ENCODE peak calls at places on chromosomes 16 and 17, in ten cellular contexts. T is HCT116, B is tibial nerve, A is lower leg skin, R is foreskin fibroblast, L is GM12864, S is neural progenitor cell, Y is mucosa of descending colon, M is endothelial cell, C is right atrium auricular region. N is an unnamed sample.
A peak's percentile ranks its signal among the peaks of the same experiment; 100 is the strongest.

GRCh38 chr17:76493505-76494167 is 7.6 kb downstream of the RHBDF2 start:
- DNase-seq in T (no peak), B (no peak), A (no peak), R (peak; percentile 21), L (no peak), S (no peak), Y (peak; percentile 78), M (no peak), C (no peak), N (no peak)

GRCh38 chr17:44677136-44677535 is 12.4 kb downstream of the CCDC43 start:
- DNase-seq in T (no peak), B (no peak), A (no peak), R (peak; percentile 35), L (no peak), S (no peak), Y (no peak), M (no peak), C (no peak), N (no peak)

GRCh38 chr17:50476545-50477315 is 1.9 kb upstream of the RSAD1 start:
- DNase-seq in T (no peak), B (no peak), A (no peak), R (no peak), L (no peak), S (peak; percentile 16), Y (peak; percentile 50), M (no peak), C (no peak), N (no peak)

GRCh38 chr16:68737046-68737729 is at the start of gene CDH1:
- DNase-seq in T (peak; percentile 73), B (no peak), A (peak; percentile 71), R (no peak), L (no peak), S (peak; percentile 70), Y (peak; percentile 96), M (peak; percentile 31), C (no peak), N (peak; percentile 35)

GRCh38 chr17:32485261-32485955 is 1.4 kb upstream of the CDK5R1 start:
- DNase-seq in T (no peak), B (no peak), A (no peak), R (no peak), L (no peak), S (no peak), Y (peak; percentile 31), M (no peak), C (no peak), N (no peak)

GRCh38 chr17:41340934-41341861 is 9.4 kb downstream of the KRT33A start:
- DNase-seq in T (no peak), B (no peak), A (no peak), R (no peak), L (peak; percentile 10), S (no peak), Y (peak; percentile 37), M (no peak), C (no peak), N (no peak)

GRCh38 chr16:3861808-3862451 is 18.6 kb downstream of the CREBBP start:
- DNase-seq in T (no peak), B (no peak), A (no peak), R (peak; percentile 71), L (no peak), S (peak; percentile 51), Y (no peak), M (no peak), C (no peak), N (no peak)

GRCh38 chr17:48642059-48642842 is 16.1 kb upstream of the HOXB9 start:
- DNase-seq in T (no peak), B (no peak), A (no peak), R (no peak), L (no peak), S (peak; percentile 48), Y (peak; percentile 87), M (no peak), C (no peak), N (no peak)

GRCh38 chr16:83561876-83562275 is 245.9 kb upstream of the HSBP1 start:
- DNase-seq in T (no peak), B (no peak), A (no peak), R (peak; percentile 25), L (no peak), S (peak; percentile 63), Y (no peak), M (peak; percentile 41), C (no peak), N (no peak)

DNA sequence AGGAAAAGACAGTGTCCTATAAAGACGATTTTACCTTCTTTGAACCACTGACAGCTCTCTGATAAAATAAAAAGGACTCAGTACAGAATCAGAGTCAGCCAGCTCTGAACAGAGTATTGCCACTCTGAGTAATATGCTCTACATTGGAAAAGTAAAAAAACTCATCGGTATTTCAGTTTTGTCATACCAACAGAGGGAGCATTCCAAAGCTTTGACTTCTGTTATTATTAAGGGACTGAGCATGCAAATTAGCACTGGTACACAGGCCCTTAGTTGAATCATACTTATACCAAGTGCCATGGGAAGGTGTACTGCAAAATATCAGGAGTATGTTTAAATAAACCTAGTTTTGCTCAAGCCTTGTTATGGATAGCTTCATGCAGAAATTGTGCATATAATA is 509.0 kb upstream of the KIF2B start:
- DNase-seq in T (no peak), B (no peak), A (no peak), R (no peak), L (no peak), S (no peak), Y (no peak), M (no peak), C (no peak), N (no peak)
- TF ChIP-seq CTCF in T (no peak), B (no peak), A (no peak), R (no peak), L (no peak), S (no peak), Y (no peak), M (no peak), C (no peak), N (no peak)

DNA sequence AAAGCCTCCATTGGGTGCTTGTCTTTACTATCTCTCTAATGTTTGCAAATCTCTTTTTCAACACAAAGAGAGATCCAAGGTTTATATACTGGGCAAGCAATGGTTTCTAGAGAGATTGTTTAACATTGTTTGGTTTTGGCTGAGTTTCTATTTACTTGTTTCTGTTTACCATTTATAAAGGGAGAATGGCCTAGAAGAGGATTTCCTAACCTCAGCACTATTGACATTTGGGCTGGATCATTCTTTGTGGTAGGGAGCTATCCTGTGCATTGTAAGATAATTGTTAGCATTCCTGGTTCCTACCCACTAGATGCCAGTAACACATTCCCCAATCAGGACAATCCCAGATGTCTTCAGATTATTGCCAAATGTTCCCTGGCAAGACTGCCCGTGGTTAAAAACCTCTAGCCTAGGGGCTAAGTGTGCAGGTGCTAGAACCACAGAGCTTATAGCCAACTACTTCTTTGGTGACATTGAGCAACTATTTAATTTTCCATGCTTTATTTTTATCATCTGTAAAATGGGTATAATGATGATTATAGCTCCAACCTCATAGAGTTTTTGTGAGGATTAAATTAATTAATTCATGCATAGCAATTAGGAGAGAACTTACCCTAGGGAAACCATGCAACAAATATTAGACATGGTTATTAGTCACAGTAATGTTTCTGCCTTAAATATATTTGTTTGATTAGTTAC is 413.9 kb upstream of the MAF start:
- DNase-seq in T (no peak), B (no peak), A (no peak), R (no peak), L (no peak), S (no peak), Y (no peak), M (no peak), C (no peak), N (no peak)
- TF ChIP-seq CTCF in T (no peak), B (no peak), A (no peak), R (no peak), L (no peak), S (no peak), Y (no peak), M (no peak), C (no peak), N (no peak)

DNA sequence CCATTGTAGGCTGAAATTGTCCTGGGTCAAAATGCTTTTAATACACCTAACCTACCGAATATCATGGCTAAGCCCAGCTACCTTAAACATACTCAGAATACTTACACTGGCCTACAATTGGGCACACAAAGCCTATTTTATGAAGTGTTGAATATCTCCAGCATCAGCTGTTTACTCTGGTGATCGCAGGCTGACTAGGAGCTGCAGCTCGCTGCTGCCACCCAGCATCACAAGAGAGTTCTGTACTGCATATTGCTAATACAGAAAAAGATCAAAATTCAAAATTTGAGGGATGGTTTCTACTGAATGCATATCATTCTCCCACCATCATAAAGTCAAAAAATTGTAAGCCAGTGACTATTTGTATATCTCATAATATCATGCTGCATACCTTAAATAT is 55.3 kb downstream of the ULK2 start:
- DNase-seq in T (no peak), B (no peak), A (no peak), R (peak; percentile 58), L (no peak), S (no peak), Y (no peak), M (no peak), C (no peak), N (no peak)
- TF ChIP-seq CTCF in T (peak; percentile 51), B (peak; percentile 24), A (no peak), R (peak; percentile 52), L (peak; percentile 30), S (peak; percentile 43), Y (no peak), M (no peak), C (no peak), N (peak; percentile 10)

GRCh38 chr17:78826426-78826825 is 14.2 kb downstream of the USP36 start:
- DNase-seq in T (no peak), B (no peak), A (no peak), R (no peak), L (no peak), S (no peak), Y (no peak), M (no peak), C (no peak), N (no peak)

GRCh38 chr17:78826836-78827509 is 13.6 kb downstream of the USP36 start:
- DNase-seq in T (no peak), B (no peak), A (no peak), R (no peak), L (no peak), S (no peak), Y (no peak), M (no peak), C (no peak), N (no peak)

GRCh38 chr17:78825696-78826095 is 14.9 kb downstream of the USP36 start:
- DNase-seq in T (no peak), B (no peak), A (no peak), R (no peak), L (no peak), S (no peak), Y (no peak), M (no peak), C (no peak), N (no peak)

GRCh38 chr17:78829477-78829876 is 11.1 kb downstream of the USP36 start:
- DNase-seq in T (no peak), B (no peak), A (no peak), R (no peak), L (no peak), S (no peak), Y (no peak), M (no peak), C (no peak), N (no peak)

DNA sequence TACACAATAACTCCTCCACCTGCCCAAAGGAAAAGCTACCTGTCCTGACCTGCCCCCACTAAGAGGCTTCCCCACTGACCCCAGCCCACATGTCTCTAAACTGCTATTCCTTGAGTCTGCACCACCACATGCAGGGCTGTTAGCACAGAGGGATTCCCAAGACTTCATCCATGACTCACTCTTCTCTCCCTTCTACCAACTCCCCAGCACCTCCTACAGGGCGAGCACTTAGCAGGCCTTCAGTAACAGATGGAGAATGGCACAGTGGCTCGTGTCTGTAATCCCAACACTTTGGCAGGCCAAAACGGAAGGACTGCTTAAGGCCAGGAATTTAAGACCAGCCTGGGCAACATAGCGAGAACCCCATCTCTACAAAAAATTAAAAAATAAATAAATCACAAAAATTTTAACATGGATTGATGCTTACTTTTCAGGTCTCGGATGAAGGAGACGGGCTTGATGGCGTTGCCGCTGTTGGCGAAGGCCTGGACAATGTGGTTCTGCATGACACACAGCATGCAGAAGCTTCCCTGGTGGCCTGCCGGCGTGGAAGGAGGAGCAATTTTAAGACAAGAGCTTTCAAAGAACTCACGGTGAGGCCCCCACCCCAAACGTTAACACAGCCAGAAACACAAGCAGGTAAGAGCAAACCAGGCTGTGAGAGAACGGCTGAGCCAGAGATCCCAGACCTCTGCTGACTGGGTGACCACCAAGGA is 12.0 kb downstream of the USP36 start:
- DNase-seq in T (peak; percentile 24), B (no peak), A (no peak), R (peak; percentile 79), L (no peak), S (peak; percentile 24), Y (no peak), M (no peak), C (no peak), N (no peak)
- TF ChIP-seq CTCF in T (peak; percentile 74), B (no peak), A (no peak), R (peak; percentile 68), L (peak; percentile 20), S (peak; percentile 10), Y (no peak), M (no peak), C (no peak), N (no peak)

N was measured in GM10248.